ENCODE peak calls at places on chromosome 18, in nine cellular contexts. V, H, K, G, U, X, L, S and I are unnamed samples.

GRCh38 chr18:34299828-34300227 is 75.1 kb upstream of the NOL4 start:
- DNase-seq in V (no peak), H (no peak), K (no peak), G (no peak), U (no peak), X (no peak), L (no peak), S (no peak), I (no peak)

GRCh38 chr18:74519320-74520095 is 14.8 kb upstream of the CNDP1 start:
- DNase-seq in V (no peak), H (no peak), K (no peak), G (no peak), U (no peak), X (no peak), L (no peak), S (no peak), I (no peak)

GRCh38 chr18:35436076-35436649 is 59.0 kb upstream of the ZNF396 start:
- DNase-seq in V (peak; percentile 32), H (no peak), K (peak; percentile 68), G (no peak), U (no peak), X (no peak), L (no peak), S (no peak), I (no peak)

GRCh38 chr18:62576858-62577512 is 54.2 kb downstream of the ZCCHC2 start:
- DNase-seq in V (no peak), H (no peak), K (no peak), G (no peak), U (no peak), X (no peak), L (no peak), S (no peak), I (no peak)

GRCh38 chr18:30175061-30175574 is 867.4 kb downstream of the DSC3 start:
- DNase-seq in V (no peak), H (no peak), K (no peak), G (no peak), U (no peak), X (no peak), L (no peak), S (no peak), I (no peak)

GRCh38 chr18:26540041-26540628 is 8.2 kb downstream of the KCTD1 start:
- DNase-seq in V (no peak), H (no peak), K (peak; percentile 44), G (no peak), U (no peak), X (peak; percentile 38), L (no peak), S (no peak), I (no peak)

GRCh38 chr18:38944446-38945024 is 1378.9 kb upstream of the CELF4 start:
- DNase-seq in V (no peak), H (no peak), K (no peak), G (peak; percentile 43), U (no peak), X (no peak), L (no peak), S (no peak), I (no peak)

GRCh38 chr18:74718312-74718711 is 120.6 kb downstream of the ZNF407 start:
- DNase-seq in V (no peak), H (no peak), K (no peak), G (peak; percentile 62), U (no peak), X (no peak), L (no peak), S (no peak), I (no peak)

GRCh38 chr18:59699750-59700534 is 2.7 kb upstream of the CCBE1 start:
- DNase-seq in V (peak; percentile 15), H (no peak), K (no peak), G (no peak), U (no peak), X (no peak), L (no peak), S (no peak), I (no peak)

GRCh38 chr18:9756566-9757470 is 48.7 kb downstream of the RAB31 start:
- DNase-seq in V (no peak), H (no peak), K (no peak), G (peak; percentile 33), U (no peak), X (no peak), L (no peak), S (no peak), I (no peak)

GRCh38 chr18:58297198-58297597 is 253.2 kb downstream of the NEDD4L start:
- DNase-seq in V (peak; percentile 35), H (no peak), K (peak; percentile 72), G (no peak), U (no peak), X (peak; percentile 34), L (no peak), S (no peak), I (no peak)

GRCh38 chr18:51654441-51655326 is 457.2 kb upstream of the MEX3C start:
- DNase-seq in V (no peak), H (peak; percentile 71), K (no peak), G (peak; percentile 96), U (no peak), X (no peak), L (no peak), S (no peak), I (no peak)

GRCh38 chr18:50126466-50126865 is 68.5 kb downstream of the MYO5B start:
- DNase-seq in V (no peak), H (no peak), K (no peak), G (no peak), U (no peak), X (no peak), L (no peak), S (no peak), I (no peak)

DNA sequence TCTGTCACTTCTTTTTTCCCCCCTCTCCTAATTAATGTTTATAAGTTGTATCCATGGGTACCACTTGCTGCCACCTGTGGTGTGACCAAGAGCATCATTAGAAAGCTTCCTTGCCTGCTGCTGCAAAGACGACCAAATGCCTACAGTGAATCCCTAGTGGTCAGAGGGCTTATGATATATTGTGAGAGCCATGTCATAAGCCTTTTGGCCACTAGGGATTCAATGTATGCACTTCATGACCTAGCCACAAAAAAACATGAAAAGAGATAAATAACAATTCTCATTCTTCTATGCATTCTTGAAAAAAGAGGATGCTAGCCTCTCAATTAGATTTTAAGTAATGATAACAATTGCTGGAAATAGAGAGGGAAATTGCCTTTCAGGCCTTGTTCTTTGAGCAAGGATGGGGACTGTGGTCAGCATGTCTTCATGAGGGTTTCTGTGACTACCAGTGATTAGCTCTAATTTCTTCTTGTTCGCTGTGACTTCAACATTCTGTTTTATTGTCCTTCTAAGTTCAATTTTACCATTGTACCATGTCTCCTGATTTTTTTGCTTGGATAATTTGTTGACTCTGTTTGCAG is 435.3 kb downstream of the TGIF1 start:
- DNase-seq in V (no peak), H (no peak), K (peak; percentile 37), G (no peak), U (no peak), X (no peak), L (no peak), S (no peak), I (no peak)
- TF ChIP-seq CTCF in V (no peak), H (no peak), K (peak; percentile 51), G (peak; percentile 77), U (peak; percentile 14), X (peak; percentile 22), L (no peak), S (no peak), I (no peak)

GRCh38 chr18:24421831-24422230 is 4.6 kb upstream of the IMPACT start:
- DNase-seq in V (no peak), H (no peak), K (no peak), G (no peak), U (no peak), X (no peak), L (no peak), S (no peak), I (no peak)
- H3K27ac ChIP-seq in V (no peak overlapping the region), H (no peak overlapping the region), K (no peak overlapping the region), G (no peak overlapping the region), U (no peak overlapping the region), X (no peak overlapping the region), L (no peak overlapping the region), S (no peak overlapping the region), I (peak overlapping the region; percentile 26)

DNA sequence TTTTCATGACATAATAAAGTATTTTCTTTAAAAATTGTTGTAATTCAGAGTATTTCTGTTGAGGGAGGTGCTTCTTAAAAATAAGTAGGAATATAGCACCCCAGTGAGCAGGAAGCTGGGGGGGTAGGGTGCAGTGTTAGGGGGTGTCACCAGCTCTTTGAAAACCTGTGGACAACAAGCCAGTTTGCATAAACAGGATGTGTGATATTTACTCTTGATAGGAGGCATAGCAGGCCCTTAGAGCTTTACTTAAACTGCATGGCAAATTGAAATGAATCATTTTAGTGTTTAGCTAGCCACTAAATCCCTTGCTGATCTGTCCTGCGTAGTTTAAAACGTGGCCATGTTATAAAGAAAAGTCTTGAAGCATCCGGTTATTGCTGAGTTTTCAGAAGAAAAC is 8.4 kb downstream of the TGIF1 start:
- DNase-seq in V (no peak), H (no peak), K (peak; percentile 40), G (no peak), U (no peak), X (no peak), L (no peak), S (no peak), I (no peak)
- H3K4me1 ChIP-seq in V (peaks cover 12% of the 10 kb centered on the region), H (peaks cover 11% of the 10 kb centered on the region), K (peaks cover 51% of the 10 kb centered on the region), G (peaks cover 17% of the 10 kb centered on the region), U (peaks cover 22% of the 10 kb centered on the region), X (peaks cover 18% of the 10 kb centered on the region), L (peaks cover 10% of the 10 kb centered on the region), S (no peaks in the 10 kb centered on the region), I (no peaks in the 10 kb centered on the region)

DNA sequence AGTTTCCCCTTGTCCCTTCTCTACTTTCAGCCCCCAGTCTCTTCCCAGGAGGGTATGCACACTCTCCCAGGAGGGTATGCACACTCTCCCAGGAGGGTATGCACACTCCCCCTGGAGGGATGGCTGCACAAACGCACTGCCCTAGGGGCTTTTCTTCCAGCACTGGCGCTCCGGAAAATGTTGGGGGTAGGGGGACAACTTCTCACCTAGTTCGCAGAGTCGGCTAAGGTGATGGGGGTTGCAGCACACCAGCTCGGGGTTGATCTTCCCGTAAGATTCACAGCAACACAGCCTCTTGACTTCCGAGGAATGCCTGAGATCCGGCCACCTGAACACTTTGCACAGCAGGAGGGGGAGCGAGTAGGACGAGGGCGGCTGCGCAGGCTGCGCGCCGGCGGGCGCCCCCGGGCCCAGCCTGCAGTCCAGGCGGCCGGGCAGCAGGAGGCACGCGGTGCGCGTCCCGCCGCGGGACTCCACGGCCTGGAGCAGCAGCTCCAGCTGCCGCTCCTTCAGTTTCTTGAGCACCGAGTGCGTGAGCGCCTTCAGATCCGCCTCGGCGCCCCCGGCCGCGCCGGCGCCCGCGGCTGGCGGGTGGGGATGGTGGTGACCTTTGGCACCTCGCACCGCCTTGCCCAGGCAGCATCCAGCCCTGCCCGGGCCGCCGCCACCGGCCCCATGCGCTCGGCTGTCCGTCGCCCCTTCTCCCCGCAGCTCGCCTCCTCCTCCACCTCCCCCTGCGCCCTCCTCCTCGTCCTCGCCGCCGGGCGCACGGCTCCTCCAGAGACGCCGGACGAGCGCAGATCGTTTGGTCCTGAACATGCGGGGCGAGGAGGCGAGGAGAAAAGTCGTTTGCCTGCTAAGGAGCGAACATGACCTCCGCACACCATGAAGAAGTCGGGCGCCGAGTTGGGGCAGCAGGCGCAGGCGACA is 894 bp downstream of the SMAD7 start:
- DNase-seq in V (peak; percentile 62), H (peak; percentile 79), K (peak; percentile 37), G (peak; percentile 84), U (no peak), X (peak; percentile 66), L (no peak), S (peak; percentile 65), I (no peak)
- TF ChIP-seq CTCF in V (no peak), H (no peak), K (no peak), G (peak; percentile 23), U (peak; percentile 8), X (no peak), L (no peak), S (peak; percentile 19), I (peak; percentile 28)

GRCh38 chr18:23114171-23114881 is 21.0 kb upstream of the CABLES1 start:
- DNase-seq in V (peak; percentile 45), H (no peak), K (no peak), G (no peak), U (no peak), X (no peak), L (no peak), S (no peak), I (no peak)
- H3K27ac ChIP-seq in V (peak overlapping the region; percentile 6), H (no peak overlapping the region), K (peak overlapping the region; percentile 95), G (peak overlapping the region; percentile 34), U (peak overlapping the region; percentile 44), X (no peak overlapping the region), L (no peak overlapping the region), S (no peak overlapping the region), I (peak overlapping the region; percentile 62)